ENCODE peak calls at places on chromosomes 11 and 22, in eight cellular contexts. I is pulmonary artery endothelial cell; P is stimulated activated CD4-positive, alpha-beta T cell treated with anti-CD3 and anti-CD28 coated beads, Interleukin-4, amount 100 ng/mL, for 24 hours; M is ureter; K is PC-3; C is SW480; S is fibroblast of mammary gland; R is fibroblast of the conjunctiva. O is an unnamed sample.

GRCh38 chr11:13297917-13298356 is 20.3 kb downstream of the BMAL1 start:
- DNase-seq in I (no peak), P (no peak), M (no peak), K (no peak), C (no peak), S (no peak), R (no peak), O (no peak)

GRCh38 chr11:116851631-116852030 is 14.2 kb upstream of the APOA1 start:
- DNase-seq in I (no peak), P (peak; percentile 45), M (no peak), K (no peak), C (no peak), S (peak; percentile 23), R (no peak), O (no peak)

GRCh38 chr11:79406376-79406775 is 34.5 kb downstream of the TENM4 start:
- DNase-seq in I (no peak), P (no peak), M (no peak), K (no peak), C (no peak), S (no peak), R (no peak), O (no peak)

GRCh38 chr11:74397531-74398243 is 546 bp downstream of the PGM2L1 start:
- DNase-seq in I (no peak), P (peak; percentile 37), M (no peak), K (peak; percentile 77), C (peak; percentile 89), S (no peak), R (no peak), O (no peak)

GRCh38 chr22:27045103-27045940 is 387.9 kb downstream of the MIAT start:
- DNase-seq in I (no peak), P (no peak), M (no peak), K (peak; percentile 1), C (peak; percentile 23), S (peak; percentile 33), R (no peak), O (no peak)

GRCh38 chr11:77127969-77128691 is at the start of gene MYO7A:
- DNase-seq in I (no peak), P (no peak), M (no peak), K (no peak), C (no peak), S (no peak), R (no peak), O (no peak)

GRCh38 chr11:77776455-77776854 is 44.1 kb downstream of the RSF1 start:
- DNase-seq in I (no peak), P (no peak), M (no peak), K (peak; percentile 56), C (peak; percentile 32), S (peak; percentile 21), R (peak; percentile 4), O (no peak)

GRCh38 chr11:63610604-63611394 is 3.4 kb downstream of the PLAAT3 start:
- DNase-seq in I (no peak), P (no peak), M (peak; percentile 20), K (no peak), C (peak; percentile 18), S (peak; percentile 61), R (no peak), O (no peak)

GRCh38 chr22:41939981-41940852 is 6.7 kb downstream of the CENPM start:
- DNase-seq in I (no peak), P (peak; percentile 97), M (peak; percentile 83), K (no peak), C (peak; percentile 43), S (no peak), R (no peak), O (peak; percentile 51)

GRCh38 chr11:102384419-102385052 is 37.5 kb downstream of the BIRC2 start:
- DNase-seq in I (no peak), P (no peak), M (no peak), K (no peak), C (no peak), S (no peak), R (no peak), O (no peak)

GRCh38 chr11:93524173-93524536 is 19.0 kb downstream of the SMCO4 start:
- DNase-seq in I (no peak), P (no peak), M (no peak), K (no peak), C (no peak), S (no peak), R (no peak), O (no peak)

GRCh38 chr11:62614275-62614674 is 1.2 kb downstream of the ROM1 start:
- DNase-seq in I (no peak), P (peak; percentile 73), M (no peak), K (peak; percentile 72), C (peak; percentile 48), S (no peak), R (no peak), O (no peak)

GRCh38 chr11:60790726-60791125 is 5.6 kb downstream of the MS4A10 start:
- DNase-seq in I (no peak), P (no peak), M (no peak), K (no peak), C (no peak), S (no peak), R (no peak), O (no peak)

GRCh38 chr22:29801153-29801552 is 34.0 kb downstream of the UQCR10 start:
- DNase-seq in I (no peak), P (no peak), M (no peak), K (no peak), C (no peak), S (no peak), R (no peak), O (no peak)

GRCh38 chr11:124766156-124766555 is 4.1 kb upstream of the ESAM start:
- DNase-seq in I (no peak), P (no peak), M (no peak), K (peak; percentile 37), C (no peak), S (no peak), R (no peak), O (no peak)

GRCh38 chr22:27796829-27797792 is 4.4 kb downstream of the MN1 start:
- DNase-seq in I (no peak), P (no peak), M (no peak), K (no peak), C (no peak), S (no peak), R (no peak), O (no peak)

GRCh38 chr11:35911013-35911412 is 32.8 kb upstream of the LDLRAD3 start:
- DNase-seq in I (no peak), P (no peak), M (no peak), K (no peak), C (no peak), S (peak; percentile 76), R (no peak), O (no peak)

GRCh38 chr11:124724854-124725718 is 14.7 kb upstream of the NRGN start:
- DNase-seq in I (no peak), P (no peak), M (no peak), K (no peak), C (peak; percentile 52), S (no peak), R (no peak), O (no peak)

GRCh38 chr11:68146010-68146540 is 24.9 kb upstream of the CHKA start:
- DNase-seq in I (no peak), P (no peak), M (peak; percentile 95), K (peak; percentile 77), C (no peak), S (no peak), R (no peak), O (no peak)

GRCh38 chr11:123707606-123708205 is 33.8 kb downstream of the ZNF202 start:
- DNase-seq in I (peak; percentile 17), P (peak; percentile 57), M (no peak), K (peak; percentile 89), C (peak; percentile 66), S (peak; percentile 69), R (peak; percentile 34), O (no peak)

GRCh38 chr11:118060879-118061278 is 16.0 kb upstream of the TMPRSS4 start:
- DNase-seq in I (no peak), P (no peak), M (no peak), K (no peak), C (no peak), S (no peak), R (no peak), O (no peak)

GRCh38 chr11:11179239-11179638 is 173.8 kb downstream of the CSNK2A3 start:
- DNase-seq in I (no peak), P (no peak), M (no peak), K (peak; percentile 73), C (peak; percentile 50), S (peak; percentile 56), R (peak; percentile 28), O (no peak)